ENCODE peak calls at places on chromosomes 11 and 22, in four cellular contexts. A, D, R and P are unnamed samples.

GRCh38 chr11:128865490-128865889 is 1.6 kb downstream of the KCNJ1 start:
- DNase-seq in A (no peak), D (no peak), R (no peak), P (no peak)

GRCh38 chr22:49787861-49788260 is 39.8 kb downstream of the BRD1 start:
- DNase-seq in A (no peak), D (no peak), R (no peak), P (no peak)

GRCh38 chr11:19472679-19473078 is 231.9 kb upstream of the E2F8 start:
- DNase-seq in A (no peak), D (no peak), R (no peak), P (no peak)

GRCh38 chr11:69842746-69843528 is 23.7 kb upstream of the FGF3 start:
- DNase-seq in A (no peak), D (no peak), R (no peak), P (no peak)

GRCh38 chr11:92955900-92956299 is 13.6 kb upstream of the MTNR1B start:
- DNase-seq in A (no peak), D (no peak), R (no peak), P (no peak)

GRCh38 chr11:399731-400211 is 5.8 kb downstream of the PKP3 start:
- DNase-seq in A (no peak), D (no peak), R (no peak), P (no peak)

GRCh38 chr22:46054091-46054877 is 77.3 kb upstream of the WNT7B start:
- DNase-seq in A (peak; percentile 73), D (no peak), R (no peak), P (peak; percentile 12)

GRCh38 chr22:19974233-19974861 is 32.7 kb upstream of the TXNRD2 start:
- DNase-seq in A (peak; percentile 91), D (peak; percentile 99), R (peak; percentile 75), P (peak; percentile 93)

GRCh38 chr11:44622721-44623258 is 57.3 kb downstream of the CD82 start:
- DNase-seq in A (no peak), D (no peak), R (no peak), P (no peak)

GRCh38 chr22:20180640-20181039 is 29.8 kb upstream of the CCDC188 start:
- DNase-seq in A (no peak), D (no peak), R (no peak), P (no peak)

GRCh38 chr22:33589297-33589696 is 331.0 kb downstream of the LARGE1 start:
- DNase-seq in A (no peak), D (no peak), R (no peak), P (no peak)

GRCh38 chr22:40345271-40345670 is 1.0 kb upstream of the ADSL start:
- DNase-seq in A (no peak), D (no peak), R (no peak), P (no peak)

GRCh38 chr22:17724241-17724640 is 50.0 kb downstream of the BID start:
- DNase-seq in A (no peak), D (no peak), R (no peak), P (no peak)

GRCh38 chr11:8101421-8101820 is 20.4 kb downstream of the TUB start:
- DNase-seq in A (no peak), D (no peak), R (no peak), P (no peak)
- TF ChIP-seq ELF4 in A (no peak), D (no peak), R (no peak), P (no peak)

GRCh38 chr11:63918576-63919171 is 1.7 kb upstream of the RCOR2 start:
- DNase-seq in A (no peak), D (peak; percentile 31), R (no peak), P (peak; percentile 44)

GRCh38 chr11:63917685-63918523 is 940 bp upstream of the RCOR2 start:
- DNase-seq in A (peak; percentile 50), D (peak; percentile 79), R (peak; percentile 43), P (peak; percentile 89)

GRCh38 chr11:63920870-63921417 is 4.0 kb upstream of the RCOR2 start:
- DNase-seq in A (no peak), D (peak; percentile 83), R (no peak), P (peak; percentile 91)

GRCh38 chr11:63919267-63920125 is 2.5 kb upstream of the RCOR2 start:
- DNase-seq in A (no peak), D (peak; percentile 79), R (peak; percentile 76), P (peak; percentile 94)

DNA sequence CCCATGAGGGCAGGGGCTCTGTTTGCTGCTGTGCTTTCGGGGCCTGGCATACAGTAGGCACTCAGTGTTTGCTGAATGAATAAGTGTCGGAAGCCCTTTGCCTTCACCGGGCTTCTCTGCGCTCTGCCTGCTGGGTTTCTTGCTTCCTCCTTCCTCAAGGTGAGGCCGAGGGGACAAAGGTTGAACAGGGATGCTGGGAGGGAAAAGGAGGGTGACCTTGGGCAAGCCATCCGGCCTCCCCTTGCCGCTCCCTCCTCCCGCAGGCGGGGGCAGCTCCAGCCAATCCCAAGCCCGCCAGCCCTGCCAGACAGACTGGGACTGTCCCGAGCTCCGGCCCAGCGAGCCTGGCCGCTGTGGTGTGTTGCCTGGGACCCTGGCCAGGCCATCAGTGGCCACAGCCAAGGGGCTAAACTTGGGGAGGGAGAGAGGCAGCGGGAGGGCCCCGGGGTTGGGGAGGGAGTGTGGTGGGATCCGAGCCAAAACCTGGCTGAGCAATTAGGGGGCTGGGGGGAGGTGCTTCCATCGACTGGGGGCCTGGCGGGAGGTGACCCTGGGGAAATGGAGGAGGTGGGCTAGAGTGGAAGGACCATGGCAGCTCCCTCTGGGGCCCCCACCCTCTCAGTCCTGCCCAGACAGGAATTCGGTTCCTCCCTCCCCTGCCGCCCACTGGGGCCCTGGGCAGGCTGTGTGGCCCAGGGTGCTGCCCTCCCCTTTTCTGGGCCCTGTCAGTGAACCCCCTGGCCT is 3.3 kb upstream of the RCOR2 start:
- DNase-seq in A (no peak), D (no peak), R (peak; percentile 60), P (peak; percentile 83)
- TF ChIP-seq ELF4 in A (no peak), D (no peak), R (no peak), P (no peak)

GRCh38 chr22:47784991-47785390 is 1022.5 kb downstream of the TBC1D22A start:
- DNase-seq in A (no peak), D (no peak), R (no peak), P (no peak)

GRCh38 chr22:47784367-47784983 is 1022.0 kb downstream of the TBC1D22A start:
- DNase-seq in A (no peak), D (no peak), R (no peak), P (no peak)

GRCh38 chr22:47787501-47788227 is 1025.2 kb downstream of the TBC1D22A start:
- DNase-seq in A (no peak), D (no peak), R (no peak), P (no peak)

GRCh38 chr22:47786650-47787290 is 1024.3 kb downstream of the TBC1D22A start:
- DNase-seq in A (no peak), D (no peak), R (no peak), P (no peak)

DNA sequence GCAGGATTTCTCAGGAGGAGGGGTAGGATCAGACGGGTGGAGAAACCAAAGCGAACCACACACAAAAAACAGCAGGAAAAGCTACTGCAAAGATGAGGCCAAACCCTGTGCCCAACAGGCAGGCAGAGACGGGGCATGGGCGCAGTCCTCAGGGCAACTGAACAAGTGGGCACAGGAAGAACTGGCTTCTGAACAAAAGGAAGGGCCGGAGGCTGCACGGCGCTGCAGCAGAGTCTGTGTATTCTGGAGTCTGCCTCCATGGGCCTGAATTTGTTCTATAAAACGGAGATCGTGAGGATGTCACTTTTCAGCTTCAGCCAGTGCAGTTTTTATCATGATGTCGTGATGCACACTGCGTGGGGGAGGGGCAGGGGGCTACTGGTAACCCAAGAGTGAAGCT is 1026.0 kb downstream of the TBC1D22A start:
- DNase-seq in A (no peak), D (no peak), R (no peak), P (no peak)
- TF ChIP-seq ELF4 in A (no peak), D (no peak), R (no peak), P (no peak)

GRCh38 chr22:28948404-28948803 is 65.0 kb downstream of the ZNRF3 start:
- DNase-seq in A (no peak), D (no peak), R (no peak), P (no peak)
- TF ChIP-seq ELF4 in A (no peak), D (no peak), R (no peak), P (no peak)

GRCh38 chr11:12162652-12163051 is 52.3 kb downstream of the MICAL2 start:
- DNase-seq in A (no peak), D (no peak), R (no peak), P (no peak)

GRCh38 chr11:12160680-12161079 is 50.3 kb downstream of the MICAL2 start:
- DNase-seq in A (peak; percentile 38), D (no peak), R (no peak), P (no peak)

GRCh38 chr11:12161603-12162350 is 51.4 kb downstream of the MICAL2 start:
- DNase-seq in A (no peak), D (no peak), R (no peak), P (no peak)

GRCh38 chr11:12160231-12160630 is 49.8 kb downstream of the MICAL2 start:
- DNase-seq in A (no peak), D (no peak), R (no peak), P (no peak)

DNA sequence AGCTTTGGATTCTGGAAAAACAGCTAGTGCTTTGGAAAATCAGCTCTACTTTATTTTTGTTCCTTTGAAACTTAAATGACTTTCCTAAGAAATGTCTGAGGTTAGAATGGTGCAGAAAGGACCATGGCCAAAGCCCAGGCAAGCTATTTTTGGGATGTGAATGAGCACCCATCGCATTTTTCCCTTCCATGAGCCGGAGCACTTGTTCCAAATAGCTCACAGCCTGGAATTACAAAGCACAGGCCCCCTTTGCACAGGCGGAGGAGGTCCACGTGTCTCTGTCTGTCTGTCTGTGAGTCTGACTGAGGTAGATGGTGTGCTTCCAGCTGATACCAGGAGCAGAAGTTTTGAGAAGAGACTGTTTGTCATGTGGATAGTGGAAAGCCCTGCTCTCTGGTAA is 50.7 kb downstream of the MICAL2 start:
- DNase-seq in A (no peak), D (no peak), R (no peak), P (no peak)
- TF ChIP-seq ELF4 in A (no peak), D (no peak), R (no peak), P (no peak)

DNA sequence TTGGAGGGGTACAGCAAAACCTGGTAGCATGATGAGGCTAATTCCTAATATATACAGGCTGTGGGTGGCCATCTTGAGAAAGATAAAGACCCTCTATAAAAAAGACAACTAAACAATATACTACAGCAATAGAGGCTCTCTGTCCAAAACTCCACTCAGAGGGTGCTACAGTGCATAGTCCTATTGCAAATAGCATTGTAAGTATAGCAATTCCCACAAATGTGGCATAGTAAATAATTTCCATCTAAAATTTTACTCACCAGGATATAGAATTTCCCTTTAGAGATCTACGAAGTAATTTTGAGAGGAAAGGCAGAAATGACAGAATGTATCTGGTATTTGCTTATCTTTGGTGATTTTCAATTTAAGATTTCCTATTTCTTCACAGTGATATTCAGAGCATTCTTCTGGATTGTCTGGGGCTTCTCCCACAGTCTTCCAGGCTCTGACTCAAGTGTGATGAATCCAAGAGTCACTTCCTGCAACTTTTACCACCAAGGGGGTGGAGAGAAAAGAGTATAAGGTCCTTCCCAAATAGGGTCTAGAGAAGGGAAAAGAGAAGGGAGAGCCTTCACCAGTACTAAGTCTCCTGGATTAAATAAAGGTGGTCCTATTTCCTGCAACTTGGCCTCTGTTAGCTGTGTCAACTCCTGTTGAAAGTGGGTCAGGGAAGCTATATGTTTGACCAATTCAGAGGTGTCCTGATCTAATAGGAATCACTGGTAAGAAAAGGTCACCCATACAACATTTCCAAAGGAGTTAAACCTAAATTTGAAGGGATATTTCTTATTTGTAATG is 1054.7 kb upstream of the CNTN5 start:
- DNase-seq in A (no peak), D (no peak), R (no peak), P (no peak)
- TF ChIP-seq ELF4 in A (no peak), D (no peak), R (no peak), P (no peak)

GRCh38 chr11:119103793-119104192 is 2.1 kb upstream of the DPAGT1 start:
- DNase-seq in A (no peak), D (no peak), R (no peak), P (no peak)
- TF ChIP-seq ELF4 in A (no peak), D (no peak), R (no peak), P (no peak)